ENCODE peak calls at places on chromosomes 7 and 10, in five cellular contexts. P is lower lobe of right lung, J is tibial artery, U is OCI-LY7, Z is ovary. A is an unnamed sample. For H3K4me1, the result is how much of the 10 kb centered on the place peaks cover.

GRCh38 chr10:13347235-13348156 is 597 bp downstream of the SEPHS1 start:
- DNase-seq in P (peak), J (peak), U (peak), Z (peak), A (peak)

GRCh38 chr10:122075171-122075570 is 86.2 kb downstream of the TACC2 start:
- DNase-seq in P (no peak), J (no peak), U (no peak), Z (peak), A (no peak)

GRCh38 chr7:47954231-47954911 is 6.1 kb upstream of the PKD1L1 start:
- DNase-seq in P (no peak), J (no peak), U (no peak), Z (no peak), A (no peak)

GRCh38 chr10:101566333-101567164 is 21.5 kb downstream of the POLL start:
- DNase-seq in P (no peak), J (peak), U (peak), Z (no peak), A (peak)

GRCh38 chr7:137691566-137691965 is 155.2 kb downstream of the DGKI start:
- DNase-seq in P (no peak), J (no peak), U (no peak), Z (no peak), A (no peak)

GRCh38 chr7:2802504-2803341 is 41.4 kb downstream of the GNA12 start:
- DNase-seq in P (no peak), J (no peak), U (no peak), Z (no peak), A (peak)

GRCh38 chr10:44470779-44471178 is 85.9 kb upstream of the CXCL12 start:
- DNase-seq in P (no peak), J (no peak), U (no peak), Z (no peak), A (no peak)

GRCh38 chr7:30134523-30135270 is at the start of gene MTURN:
- DNase-seq in P (peak), J (peak), U (peak), Z (peak), A (peak)

GRCh38 chr7:111091623-111092370 is 870 bp downstream of the LRRN3 start:
- DNase-seq in P (no peak), J (no peak), U (no peak), Z (no peak), A (no peak)

GRCh38 chr10:75234683-75235374 is 928 bp downstream of the COMTD1 start:
- DNase-seq in P (no peak), J (no peak), U (peak), Z (no peak), A (no peak)

GRCh38 chr7:962401-963081 is 8.1 kb upstream of the ADAP1 start:
- DNase-seq in P (peak), J (no peak), U (no peak), Z (no peak), A (no peak)

GRCh38 chr7:105337529-105337928 is 51.2 kb downstream of the SRPK2 start:
- DNase-seq in P (no peak), J (no peak), U (no peak), Z (no peak), A (no peak)

GRCh38 chr7:101287032-101287431 is 34.6 kb downstream of the IFT22 start:
- DNase-seq in P (peak), J (no peak), U (no peak), Z (no peak), A (no peak)

GRCh38 chr7:108000875-108001758 is 1.8 kb downstream of the LAMB1 start:
- DNase-seq in P (peak), J (no peak), U (no peak), Z (peak), A (peak)

GRCh38 chr10:129308953-129309352 is 158.1 kb upstream of the MGMT start:
- DNase-seq in P (no peak), J (no peak), U (no peak), Z (no peak), A (no peak)

GRCh38 chr7:19519443-19519977 is 189.3 kb downstream of the POLR1F start:
- DNase-seq in P (no peak), J (no peak), U (no peak), Z (no peak), A (peak)

GRCh38 chr7:7639421-7639820 is 1.1 kb upstream of the UMAD1 start:
- DNase-seq in P (no peak), J (no peak), U (peak), Z (no peak), A (no peak)

GRCh38 chr10:3076138-3076537 is 8.8 kb downstream of the PFKP start:
- DNase-seq in P (no peak), J (no peak), U (no peak), Z (no peak), A (no peak)
- H3K4me1 ChIP-seq in P (under half), J (under half), U (under half), Z (under half), A (under half)

GRCh38 chr7:46291064-46291463 is 370.0 kb upstream of the IGFBP3 start:
- DNase-seq in P (no peak), J (no peak), U (no peak), Z (no peak), A (peak)

GRCh38 chr7:46290374-46291061 is 369.4 kb upstream of the IGFBP3 start:
- DNase-seq in P (no peak), J (no peak), U (no peak), Z (no peak), A (peak)

GRCh38 chr7:46288010-46288409 is 366.9 kb upstream of the IGFBP3 start:
- DNase-seq in P (no peak), J (no peak), U (no peak), Z (no peak), A (no peak)

GRCh38 chr7:46286957-46287356 is 365.9 kb upstream of the IGFBP3 start:
- DNase-seq in P (no peak), J (no peak), U (no peak), Z (no peak), A (no peak)

DNA sequence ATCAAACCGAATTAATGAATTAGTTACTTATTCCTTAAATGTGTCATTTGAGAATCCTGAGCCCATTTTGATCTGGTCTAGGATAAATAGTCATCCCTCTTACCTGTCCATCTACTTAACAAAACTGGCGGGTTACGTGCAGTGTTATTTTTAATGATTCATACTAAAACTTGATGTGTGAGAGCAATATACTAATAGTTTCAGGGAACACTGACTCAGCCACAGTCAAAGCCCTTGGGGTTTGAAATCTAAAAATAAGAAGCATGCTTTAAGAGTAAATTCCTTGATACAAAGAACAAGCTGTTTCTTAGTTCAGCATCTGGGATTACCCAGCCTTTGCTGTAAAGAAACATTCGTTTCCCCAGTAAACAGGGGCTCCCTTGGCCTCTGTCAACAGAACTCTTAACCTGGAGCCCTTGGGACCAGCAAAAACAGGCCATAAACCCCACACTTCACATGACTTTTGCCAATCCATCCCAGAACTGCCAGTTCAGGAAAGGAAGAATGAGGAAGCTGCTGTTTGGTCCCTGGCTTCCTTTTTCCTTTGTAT is 370.6 kb upstream of the IGFBP3 start:
- DNase-seq in P (no peak), J (peak), U (no peak), Z (peak), A (peak)
- H3K27ac ChIP-seq in P (no peak), J (peak), U (no peak), Z (peak), A (peak)

GRCh38 chr10:132632091-132632561 is 94.5 kb downstream of the INPP5A start:
- DNase-seq in P (peak), J (no peak), U (no peak), Z (no peak), A (no peak)
- H3K4me3 ChIP-seq in P (no peak), J (no peak), U (no peak), Z (no peak), A (no peak)

GRCh38 chr10:117411440-117412428 is 36.5 kb upstream of the PDZD8 start:
- DNase-seq in P (no peak), J (no peak), U (no peak), Z (no peak), A (peak)
- H3K4me1 ChIP-seq in P (under half), J (under half), U (under half), Z (under half), A (under half)

DNA sequence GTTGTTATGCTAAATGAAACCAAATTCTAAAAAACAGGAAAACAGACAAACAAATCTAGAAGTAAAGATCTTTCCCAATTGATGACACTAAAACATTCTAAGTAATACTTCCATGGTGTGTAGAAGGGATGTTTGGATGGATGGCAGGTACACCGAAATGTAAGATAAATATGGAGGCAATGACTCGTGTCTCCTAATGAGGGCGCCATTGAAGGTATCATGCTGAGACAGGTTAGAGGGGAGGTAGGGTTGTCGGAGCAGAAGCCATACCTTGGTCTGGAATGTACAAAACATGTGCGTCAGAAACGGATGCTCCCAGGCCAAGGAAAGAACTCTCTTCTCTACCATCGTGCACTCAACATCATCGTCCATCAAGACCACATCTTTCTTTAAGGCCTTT is 101.4 kb downstream of the PRKCQ start:
- DNase-seq in P (no peak), J (no peak), U (no peak), Z (no peak), A (no peak)
- H3K27ac ChIP-seq in P (no peak), J (no peak), U (no peak), Z (no peak), A (no peak)

A was measured in cardiac muscle cell.